ENCODE peak calls at places on chromosome 4, in five cellular contexts. One of them, this sample, is unnamed.

GRCh38 chr4:73086095-73086869 is 16.8 kb upstream of the COX18 start:
- DNase-seq in activated T-cell treated with anti-CD3 and anti-CD28 coated beads for 48 hours: no peak
- DNase-seq in activated gamma-delta T cell treated with anti-CD3 and anti-CD28 coated beads, Interleukin-2, amount 50 U/mL, for 16 hours: no peak
- DNase-seq in iris pigment epithelial cell: no peak
- DNase-seq in activated CD4-positive, alpha-beta T cell treated with anti-CD3 and anti-CD28 coated beads, Interleukin-2, amount 50 U/mL, for 48 hours: no peak
- DNase-seq in this sample: no peak

GRCh38 chr4:183130328-183131155 is 31.5 kb downstream of the WWC2 start:
- DNase-seq in activated gamma-delta T cell treated with anti-CD3 and anti-CD28 coated beads, Interleukin-2, amount 50 U/mL, for 16 hours: no peak
- DNase-seq in activated CD4-positive, alpha-beta T cell treated with anti-CD3 and anti-CD28 coated beads, Interleukin-2, amount 50 U/mL, for 48 hours: no peak
- DNase-seq in activated T-cell treated with anti-CD3 and anti-CD28 coated beads for 48 hours: no peak
- DNase-seq in iris pigment epithelial cell: peak
- DNase-seq in this sample: peak

GRCh38 chr4:1822568-1823544 is 29.8 kb downstream of the FGFR3 start:
- DNase-seq in activated CD4-positive, alpha-beta T cell treated with anti-CD3 and anti-CD28 coated beads, Interleukin-2, amount 50 U/mL, for 48 hours: no peak
- DNase-seq in activated T-cell treated with anti-CD3 and anti-CD28 coated beads for 48 hours: no peak
- DNase-seq in activated gamma-delta T cell treated with anti-CD3 and anti-CD28 coated beads, Interleukin-2, amount 50 U/mL, for 16 hours: no peak
- DNase-seq in iris pigment epithelial cell: no peak
- DNase-seq in this sample: no peak

GRCh38 chr4:2332976-2333319 is 71.0 kb upstream of the MXD4 start:
- DNase-seq in iris pigment epithelial cell: no peak
- DNase-seq in activated CD4-positive, alpha-beta T cell treated with anti-CD3 and anti-CD28 coated beads, Interleukin-2, amount 50 U/mL, for 48 hours: no peak
- DNase-seq in activated T-cell treated with anti-CD3 and anti-CD28 coated beads for 48 hours: no peak
- DNase-seq in activated gamma-delta T cell treated with anti-CD3 and anti-CD28 coated beads, Interleukin-2, amount 50 U/mL, for 16 hours: no peak
- DNase-seq in this sample: no peak

GRCh38 chr4:6308890-6309643 is 39.4 kb downstream of the WFS1 start:
- DNase-seq in activated T-cell treated with anti-CD3 and anti-CD28 coated beads for 48 hours: peak
- DNase-seq in activated gamma-delta T cell treated with anti-CD3 and anti-CD28 coated beads, Interleukin-2, amount 50 U/mL, for 16 hours: peak
- DNase-seq in activated CD4-positive, alpha-beta T cell treated with anti-CD3 and anti-CD28 coated beads, Interleukin-2, amount 50 U/mL, for 48 hours: peak
- DNase-seq in iris pigment epithelial cell: peak
- DNase-seq in this sample: no peak

GRCh38 chr4:183987987-183988392 is 82.9 kb downstream of the STOX2 start:
- DNase-seq in activated CD4-positive, alpha-beta T cell treated with anti-CD3 and anti-CD28 coated beads, Interleukin-2, amount 50 U/mL, for 48 hours: no peak
- DNase-seq in activated gamma-delta T cell treated with anti-CD3 and anti-CD28 coated beads, Interleukin-2, amount 50 U/mL, for 16 hours: no peak
- DNase-seq in iris pigment epithelial cell: peak
- DNase-seq in activated T-cell treated with anti-CD3 and anti-CD28 coated beads for 48 hours: no peak
- DNase-seq in this sample: peak

GRCh38 chr4:6907658-6908191 is 1.9 kb upstream of the TBC1D14 start:
- DNase-seq in iris pigment epithelial cell: no peak
- DNase-seq in activated CD4-positive, alpha-beta T cell treated with anti-CD3 and anti-CD28 coated beads, Interleukin-2, amount 50 U/mL, for 48 hours: no peak
- DNase-seq in activated gamma-delta T cell treated with anti-CD3 and anti-CD28 coated beads, Interleukin-2, amount 50 U/mL, for 16 hours: no peak
- DNase-seq in activated T-cell treated with anti-CD3 and anti-CD28 coated beads for 48 hours: no peak
- DNase-seq in this sample: no peak

GRCh38 chr4:73309211-73309610 is 50.6 kb upstream of the ANKRD17 start:
- DNase-seq in activated CD4-positive, alpha-beta T cell treated with anti-CD3 and anti-CD28 coated beads, Interleukin-2, amount 50 U/mL, for 48 hours: no peak
- DNase-seq in iris pigment epithelial cell: peak
- DNase-seq in activated T-cell treated with anti-CD3 and anti-CD28 coated beads for 48 hours: no peak
- DNase-seq in activated gamma-delta T cell treated with anti-CD3 and anti-CD28 coated beads, Interleukin-2, amount 50 U/mL, for 16 hours: no peak
- DNase-seq in this sample: no peak

GRCh38 chr4:147325566-147325965 is 155.3 kb upstream of the EDNRA start:
- DNase-seq in iris pigment epithelial cell: no peak
- DNase-seq in activated T-cell treated with anti-CD3 and anti-CD28 coated beads for 48 hours: no peak
- DNase-seq in activated CD4-positive, alpha-beta T cell treated with anti-CD3 and anti-CD28 coated beads, Interleukin-2, amount 50 U/mL, for 48 hours: no peak
- DNase-seq in activated gamma-delta T cell treated with anti-CD3 and anti-CD28 coated beads, Interleukin-2, amount 50 U/mL, for 16 hours: no peak
- DNase-seq in this sample: no peak